ENCODE peak calls at places on chromosomes 1 and 21, in five cellular contexts. A, Q, R, D and M are unnamed samples.

GRCh38 chr1:62436039-62436465 is 797 bp upstream of the USP1 start:
- DNase-seq in R (peak; percentile 93), Q (no peak), A (no peak), D (no peak), M (no peak)

GRCh38 chr1:245837741-245838140 is 669.3 kb downstream of the SMYD3 start:
- DNase-seq in D (no peak), Q (no peak), A (no peak), R (no peak), M (no peak)

GRCh38 chr21:39885119-39885848 is 18.0 kb downstream of the PCP4 start:
- DNase-seq in A (no peak), R (no peak), D (no peak), Q (no peak), M (no peak)

GRCh38 chr1:38486115-38486514 is 373.5 kb downstream of the RRAGC start:
- DNase-seq in Q (no peak), R (no peak), D (no peak), A (peak; percentile 60), M (no peak)

GRCh38 chr1:189007824-189008223 is 1469.8 kb downstream of the BRINP3 start:
- DNase-seq in Q (no peak), D (no peak), A (no peak), R (no peak), M (no peak)

GRCh38 chr1:116763787-116764465 is 9.7 kb downstream of the CD2 start:
- DNase-seq in D (peak; percentile 21), R (peak; percentile 66), A (no peak), Q (no peak), M (peak; percentile 52)

GRCh38 chr1:245996806-245997205 is 510.3 kb downstream of the SMYD3 start:
- DNase-seq in D (no peak), Q (no peak), A (no peak), R (no peak), M (no peak)

GRCh38 chr1:77830946-77831345 is 51.5 kb downstream of the MIGA1 start:
- DNase-seq in A (no peak), R (no peak), Q (no peak), D (peak; percentile 26), M (no peak)

GRCh38 chr1:172382406-172382805 is 38.1 kb upstream of the C1orf105 start:
- DNase-seq in A (no peak), R (no peak), D (peak; percentile 20), Q (no peak), M (no peak)

GRCh38 chr21:16419188-16419874 is 689.5 kb downstream of the USP25 start:
- DNase-seq in R (no peak), Q (no peak), D (no peak), A (no peak), M (no peak)

GRCh38 chr1:111739984-111740765 is 980 bp upstream of the INKA2 start:
- DNase-seq in D (peak; percentile 87), R (peak; percentile 87), A (peak; percentile 85), Q (peak; percentile 47), M (peak; percentile 94)

GRCh38 chr1:68506386-68506785 is 9.5 kb upstream of the DEPDC1 start:
- DNase-seq in A (no peak), Q (no peak), R (no peak), D (no peak), M (no peak)

DNA sequence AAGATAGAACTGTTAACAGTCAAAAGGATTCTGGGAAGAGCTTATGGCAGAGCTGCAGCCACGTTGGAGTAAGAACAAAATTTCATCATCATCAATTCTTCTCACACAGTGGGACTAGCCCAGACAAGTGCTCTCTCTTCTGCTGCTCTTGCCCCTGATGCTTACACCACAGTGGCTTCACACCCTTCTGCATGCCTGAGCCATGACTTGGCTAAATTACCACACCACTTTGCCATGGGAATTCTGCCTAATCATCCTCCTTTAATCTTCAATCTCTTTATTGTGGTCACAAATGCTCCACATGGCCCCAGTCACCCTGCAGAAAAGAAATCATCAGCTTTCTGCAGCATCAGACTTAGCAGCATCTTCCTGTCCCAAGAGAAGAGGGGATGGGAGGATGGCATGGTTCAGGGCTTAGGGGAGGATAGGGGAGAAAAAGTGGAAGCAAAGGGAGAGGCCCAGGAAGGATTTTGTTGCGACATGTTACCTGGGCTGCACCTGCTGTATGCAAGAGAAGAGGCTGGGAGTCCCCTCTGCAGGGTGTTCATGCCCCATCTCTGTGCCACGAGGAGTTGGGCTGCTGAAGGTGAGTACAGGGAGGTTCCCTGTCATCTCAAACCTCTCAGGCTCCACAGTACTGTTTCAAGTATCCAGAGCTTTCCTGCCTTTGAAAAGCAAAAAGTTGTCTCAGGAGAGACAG is 9.0 kb upstream of the RPTN start:
- DNase-seq in D (peak; percentile 30), Q (peak; percentile 84), A (no peak), R (no peak), M (no peak)
- H2BK12ac ChIP-seq in D (no peak overlapping the region), Q (no peak overlapping the region), A (no peak overlapping the region), R (no peak overlapping the region), M (no peak overlapping the region)

GRCh38 chr1:3771108-3772026 is 1.2 kb upstream of the SMIM1 start:
- DNase-seq in R (no peak), D (peak; percentile 1), A (no peak), Q (no peak), M (peak; percentile 56)
- H3K9ac ChIP-seq in R (no peak overlapping the region), D (no peak overlapping the region), A (peak overlapping the region; percentile 46), Q (no peak overlapping the region), M (no peak overlapping the region)

DNA sequence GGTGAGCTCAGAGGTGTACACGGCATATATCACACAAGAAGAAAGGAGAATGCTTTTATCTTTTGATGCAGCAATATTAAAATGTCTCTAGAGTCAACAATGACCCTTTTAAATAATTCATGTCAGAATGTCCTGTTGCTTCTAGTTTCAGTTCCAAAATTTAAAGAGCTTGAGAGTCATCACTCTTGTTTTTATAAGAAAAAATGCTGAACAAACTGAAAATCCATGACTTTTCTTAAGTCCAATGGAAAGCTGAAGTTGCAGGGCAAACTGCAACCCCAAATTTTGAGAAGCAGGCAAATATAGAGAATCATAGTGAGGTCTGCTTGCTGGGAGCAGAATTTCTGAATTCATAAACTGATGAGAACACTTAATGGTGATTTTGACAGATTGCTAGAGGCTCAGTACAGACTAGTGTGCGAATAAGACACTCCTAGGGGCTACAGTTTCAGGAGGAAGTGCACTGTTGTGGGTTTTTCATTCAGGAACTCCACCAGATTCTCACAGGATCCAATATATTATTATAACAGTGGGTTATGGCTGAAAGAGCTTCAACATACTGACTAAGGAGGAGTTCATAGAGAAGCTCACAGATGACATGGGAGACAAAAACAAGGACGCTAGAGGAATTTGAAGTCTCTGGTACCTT is 135.1 kb downstream of the CLIC6 start:
- DNase-seq in Q (no peak), D (no peak), R (no peak), A (no peak), M (no peak)
- H2BK12ac ChIP-seq in Q (no peak overlapping the region), D (no peak overlapping the region), R (no peak overlapping the region), A (no peak overlapping the region), M (no peak overlapping the region)

GRCh38 chr1:24425922-24426321 is 10.3 kb downstream of the NIPAL3 start:
- DNase-seq in A (no peak), R (no peak), Q (no peak), D (no peak), M (no peak)
- H3K9ac ChIP-seq in A (no peak overlapping the region), R (no peak overlapping the region), Q (no peak overlapping the region), D (no peak overlapping the region), M (no peak overlapping the region)

GRCh38 chr1:30109853-30110252 is 613.5 kb downstream of the MATN1 start:
- DNase-seq in Q (no peak), A (no peak), R (no peak), D (no peak), M (no peak)
- H2BK12ac ChIP-seq in Q (no peak overlapping the region), A (no peak overlapping the region), R (no peak overlapping the region), D (no peak overlapping the region), M (no peak overlapping the region)

DNA sequence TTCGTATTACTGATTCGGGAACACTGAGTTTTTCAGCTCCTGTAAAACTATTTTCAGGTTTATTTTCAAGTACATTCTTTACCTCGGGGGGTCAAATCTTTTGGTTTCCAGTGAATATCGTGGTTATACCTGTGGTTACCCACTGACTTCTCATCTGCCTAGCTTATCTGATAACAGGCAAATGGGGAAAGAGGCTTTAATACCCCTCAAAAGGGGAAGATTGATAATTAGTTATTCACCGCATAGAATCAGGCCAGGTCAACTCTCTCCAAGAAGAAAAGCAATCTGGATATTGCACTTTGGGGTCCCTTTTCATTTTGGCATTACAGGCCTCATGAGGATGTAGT is 23.0 kb downstream of the RUNX1 start:
- DNase-seq in Q (no peak), A (no peak), D (no peak), R (no peak), M (no peak)
- H3K9ac ChIP-seq in Q (no peak overlapping the region), A (no peak overlapping the region), D (peak overlapping the region; percentile 74), R (no peak overlapping the region), M (no peak overlapping the region)